ENCODE peak calls at places on chromosomes 6 and 20, in eight cellular contexts. B is pancreas, W is HCT116, O is cardiac muscle cell, G is BJ, P is bronchial epithelial cell, Q is heart right ventricle, Z is tibial artery. N is an unnamed sample.

GRCh38 chr6:26032387-26033131 is 54.7 kb upstream of the HFE start:
- DNase-seq in B (peak; percentile 47), W (no peak), O (peak; percentile 55), G (no peak), P (peak; percentile 54), Q (no peak), Z (no peak), N (no peak)

GRCh38 chr6:32972353-32973143 is 4.2 kb downstream of the BRD2 start:
- DNase-seq in B (no peak), W (no peak), O (peak; percentile 36), G (no peak), P (no peak), Q (no peak), Z (no peak), N (no peak)

GRCh38 chr6:170067257-170067656 is 223.6 kb downstream of the DLL1 start:
- DNase-seq in B (no peak), W (no peak), O (no peak), G (no peak), P (no peak), Q (peak; percentile 1), Z (no peak), N (no peak)

GRCh38 chr6:141562181-141562800 is 570.4 kb upstream of the GJE1 start:
- DNase-seq in B (no peak), W (no peak), O (peak; percentile 41), G (no peak), P (no peak), Q (peak; percentile 23), Z (peak; percentile 62), N (no peak)

GRCh38 chr6:96468681-96469224 is 52.9 kb upstream of the UFL1 start:
- DNase-seq in B (no peak), W (no peak), O (no peak), G (no peak), P (no peak), Q (no peak), Z (no peak), N (no peak)

GRCh38 chr6:14639983-14640599 is 522.5 kb downstream of the CD83 start:
- DNase-seq in B (no peak), W (no peak), O (no peak), G (no peak), P (no peak), Q (no peak), Z (no peak), N (no peak)

GRCh38 chr6:9085054-9085746 is 649.9 kb upstream of the SLC35B3 start:
- DNase-seq in B (no peak), W (no peak), O (no peak), G (no peak), P (no peak), Q (no peak), Z (no peak), N (no peak)

GRCh38 chr20:49602370-49603208 is 34.7 kb upstream of the PTGIS start:
- DNase-seq in B (no peak), W (no peak), O (no peak), G (no peak), P (no peak), Q (no peak), Z (no peak), N (no peak)

GRCh38 chr6:2266031-2266430 is 20.6 kb upstream of the GMDS start:
- DNase-seq in B (no peak), W (no peak), O (no peak), G (no peak), P (no peak), Q (no peak), Z (no peak), N (no peak)

GRCh38 chr20:35305682-35306556 is 13.7 kb upstream of the FAM83C start:
- DNase-seq in B (no peak), W (peak; percentile 97), O (no peak), G (peak; percentile 97), P (peak; percentile 99), Q (no peak), Z (peak; percentile 86), N (peak; percentile 98)

GRCh38 chr6:35602133-35602946 is 86.4 kb downstream of the FKBP5 start:
- DNase-seq in B (no peak), W (no peak), O (peak; percentile 64), G (no peak), P (peak; percentile 89), Q (no peak), Z (no peak), N (no peak)

GRCh38 chr6:14910692-14911547 is 334.9 kb upstream of the JARID2 start:
- DNase-seq in B (peak; percentile 33), W (no peak), O (no peak), G (no peak), P (no peak), Q (peak; percentile 38), Z (peak; percentile 74), N (no peak)

GRCh38 chr20:6017880-6018279 is 36.0 kb downstream of the LRRN4 start:
- DNase-seq in B (no peak), W (no peak), O (no peak), G (no peak), P (no peak), Q (no peak), Z (no peak), N (no peak)

GRCh38 chr6:145534986-145535385 is 200.3 kb downstream of the EPM2A start:
- DNase-seq in B (no peak), W (no peak), O (no peak), G (no peak), P (no peak), Q (no peak), Z (no peak), N (no peak)

GRCh38 chr6:112360498-112360897 is 13.4 kb downstream of the RFPL4B start:
- DNase-seq in B (no peak), W (no peak), O (no peak), G (no peak), P (no peak), Q (peak; percentile 16), Z (no peak), N (no peak)

GRCh38 chr6:26125015-26125690 is 37.9 kb downstream of the HFE start:
- DNase-seq in B (peak; percentile 44), W (no peak), O (peak; percentile 38), G (no peak), P (peak; percentile 27), Q (no peak), Z (no peak), N (no peak)

GRCh38 chr6:41575598-41575997 is 29.4 kb downstream of the FOXP4 start:
- DNase-seq in B (no peak), W (no peak), O (no peak), G (no peak), P (no peak), Q (no peak), Z (no peak), N (no peak)

DNA sequence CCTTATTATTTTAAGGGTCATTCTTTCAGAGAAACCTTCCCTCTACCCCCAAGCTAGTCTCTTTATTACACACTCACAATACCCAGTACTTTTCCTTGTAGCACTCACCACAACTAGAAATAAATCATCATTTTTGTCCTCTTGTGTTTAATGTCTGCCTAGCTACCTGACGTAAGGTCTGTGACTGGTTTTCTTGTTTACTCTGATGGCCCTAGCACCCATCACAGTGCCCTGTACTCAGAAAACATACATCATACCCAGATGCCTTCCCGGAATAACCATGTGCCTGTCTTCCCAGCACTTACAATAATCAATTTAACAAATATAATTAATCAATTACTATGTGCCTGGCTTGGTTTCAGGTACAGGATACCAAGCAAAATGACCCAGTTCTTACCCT is 25.8 kb upstream of the IER3 start:
- DNase-seq in B (no peak), W (no peak), O (no peak), G (no peak), P (peak; percentile 48), Q (no peak), Z (no peak), N (no peak)
- H3K4me3 ChIP-seq in B (no peak overlapping the region), W (no peak overlapping the region), O (no peak overlapping the region), G (no peak overlapping the region), P (no peak overlapping the region), Q (no peak overlapping the region), Z (no peak overlapping the region), N (no peak overlapping the region)

GRCh38 chr20:36374995-36375394 is 68.9 kb downstream of the DLGAP4 start:
- DNase-seq in B (no peak), W (no peak), O (no peak), G (no peak), P (no peak), Q (no peak), Z (no peak), N (no peak)

GRCh38 chr20:36370991-36371390 is 64.9 kb downstream of the DLGAP4 start:
- DNase-seq in B (no peak), W (no peak), O (no peak), G (no peak), P (no peak), Q (no peak), Z (no peak), N (no peak)

GRCh38 chr20:36371391-36371790 is 65.3 kb downstream of the DLGAP4 start:
- DNase-seq in B (no peak), W (no peak), O (no peak), G (no peak), P (no peak), Q (no peak), Z (no peak), N (no peak)

GRCh38 chr20:36372671-36373070 is 66.5 kb downstream of the DLGAP4 start:
- DNase-seq in B (no peak), W (no peak), O (no peak), G (no peak), P (no peak), Q (no peak), Z (no peak), N (no peak)

GRCh38 chr20:36373089-36373488 is 67.0 kb downstream of the DLGAP4 start:
- DNase-seq in B (no peak), W (no peak), O (no peak), G (no peak), P (no peak), Q (no peak), Z (no peak), N (no peak)
- TF ChIP-seq CTCF in B (no peak), W (no peak), O (no peak), G (no peak), P (no peak), Q (no peak), Z (no peak), N (no peak)

GRCh38 chr6:44430322-44430721 is 42.8 kb downstream of the CDC5L start:
- DNase-seq in B (no peak), W (no peak), O (no peak), G (no peak), P (no peak), Q (no peak), Z (no peak), N (no peak)
- H3K4me3 ChIP-seq in B (no peak overlapping the region), W (no peak overlapping the region), O (no peak overlapping the region), G (no peak overlapping the region), P (no peak overlapping the region), Q (no peak overlapping the region), Z (no peak overlapping the region), N (no peak overlapping the region)

DNA sequence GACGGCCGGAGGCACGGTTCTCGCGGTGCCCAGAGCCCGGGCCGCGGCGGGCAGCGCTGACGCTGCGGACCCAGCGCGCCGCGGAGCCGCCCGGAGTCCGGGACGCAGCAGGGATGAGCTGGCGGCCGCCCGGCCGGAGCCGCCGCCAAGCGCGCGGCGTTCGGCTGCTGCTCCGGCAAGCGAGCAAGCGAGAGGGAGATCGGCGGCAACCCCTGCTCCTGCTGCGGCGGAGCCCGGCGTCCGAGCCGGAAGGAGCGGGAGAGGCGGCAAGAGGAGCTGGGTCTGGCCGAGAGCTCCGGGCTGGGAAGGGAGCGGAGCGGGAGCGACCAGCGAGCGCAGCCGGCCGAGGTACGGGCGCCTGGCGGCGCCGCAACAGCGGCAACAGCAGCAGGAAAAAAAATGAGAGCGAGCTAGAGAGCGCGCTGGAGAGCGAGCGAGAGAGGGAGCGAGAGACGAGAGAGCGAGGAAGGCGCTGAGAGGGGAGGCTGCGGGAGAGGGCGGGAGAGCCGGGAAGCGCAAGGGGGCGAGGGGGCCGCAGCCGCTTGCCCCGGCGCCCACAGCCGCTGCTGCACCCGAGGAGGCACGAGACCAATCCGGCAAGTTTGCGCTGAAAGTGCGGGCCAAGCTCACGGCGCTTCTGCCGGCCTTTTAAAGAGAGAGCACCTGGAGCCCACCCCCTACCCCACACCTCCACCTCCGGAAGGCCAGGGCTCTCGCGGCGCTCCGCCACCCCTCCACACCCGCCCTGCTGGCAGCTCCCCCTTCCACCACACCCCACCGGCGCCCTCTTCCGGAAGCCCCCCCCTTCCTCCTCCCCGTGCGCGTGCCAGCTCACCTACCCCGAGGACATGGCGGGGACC is 496 bp downstream of the GRM4 start:
- DNase-seq in B (no peak), W (no peak), O (peak; percentile 78), G (no peak), P (peak; percentile 22), Q (no peak), Z (no peak), N (no peak)
- TF ChIP-seq CTCF in B (no peak), W (no peak), O (no peak), G (no peak), P (no peak), Q (no peak), Z (no peak), N (no peak)